ENCODE peak calls at places on chromosome 3, in ten cellular contexts. C, H, E, N, P, F, S, K, V and G are unnamed samples.

GRCh38 chr3:100045696-100046095 is 68.6 kb downstream of the FILIP1L start:
- DNase-seq in E (peak; percentile 94), N (no peak), P (no peak), S (peak; percentile 99), K (peak; percentile 99), H (peak; percentile 77), V (peak; percentile 42), C (no peak), F (no peak), G (peak; percentile 100)

GRCh38 chr3:130658666-130659065 is 88.0 kb downstream of the PIK3R4 start:
- DNase-seq in C (no peak), N (no peak), H (no peak), F (no peak), S (peak; percentile 58), E (no peak), V (no peak), K (peak; percentile 42), P (no peak), G (peak; percentile 64)

GRCh38 chr3:56633602-56634371 is 49.3 kb downstream of the TASOR start:
- DNase-seq in H (no peak), P (no peak), V (no peak), K (no peak), N (no peak), C (no peak), E (no peak), S (no peak), F (no peak), G (no peak)

GRCh38 chr3:143951351-143951971 is 20.2 kb upstream of the DIPK2A start:
- DNase-seq in E (peak; percentile 33), P (no peak), H (no peak), N (no peak), F (peak; percentile 51), V (peak; percentile 19), K (peak; percentile 61), S (peak; percentile 67), C (no peak), G (no peak)

GRCh38 chr3:177793451-177793850 is 596.2 kb upstream of the TBL1XR1 start:
- DNase-seq in F (no peak), E (no peak), P (no peak), K (no peak), H (no peak), N (no peak), S (no peak), V (no peak), C (no peak), G (no peak)

GRCh38 chr3:187795207-187795960 is 50.1 kb upstream of the BCL6 start:
- DNase-seq in N (no peak), E (no peak), K (no peak), H (no peak), P (no peak), V (no peak), S (no peak), F (no peak), C (no peak), G (no peak)

GRCh38 chr3:13012228-13012691 is 61.0 kb downstream of the IQSEC1 start:
- DNase-seq in K (no peak), S (peak; percentile 24), E (no peak), N (no peak), H (peak; percentile 87), V (peak; percentile 91), F (peak; percentile 77), P (peak; percentile 71), C (no peak), G (no peak)

GRCh38 chr3:155391583-155391982 is 98.1 kb upstream of the STRIT1 start:
- DNase-seq in V (no peak), S (peak; percentile 53), K (peak; percentile 95), E (peak; percentile 3), F (no peak), P (no peak), C (peak; percentile 9), N (no peak), H (no peak), G (peak; percentile 87)

GRCh38 chr3:81742581-81742980 is 18.9 kb downstream of the GBE1 start:
- DNase-seq in C (no peak), N (no peak), P (no peak), F (no peak), K (no peak), V (no peak), S (no peak), H (no peak), E (no peak), G (no peak)

GRCh38 chr3:54698059-54698458 is 229.8 kb downstream of the LRTM1 start:
- DNase-seq in K (no peak), H (no peak), E (no peak), N (no peak), V (no peak), C (no peak), P (no peak), F (no peak), S (no peak), G (no peak)

GRCh38 chr3:127614928-127615592 is 13.9 kb upstream of the PODXL2 start:
- DNase-seq in H (no peak), P (no peak), C (no peak), E (no peak), F (no peak), N (no peak), S (no peak), K (peak; percentile 8), V (no peak), G (no peak)

GRCh38 chr3:28860307-28860706 is 420.6 kb upstream of the RBMS3 start:
- DNase-seq in C (no peak), V (no peak), K (peak; percentile 7), F (no peak), N (no peak), E (no peak), S (peak; percentile 43), P (no peak), H (peak; percentile 67), G (no peak)

GRCh38 chr3:94686208-94686607 is 623.3 kb downstream of the NSUN3 start:
- DNase-seq in N (no peak), H (no peak), V (no peak), S (no peak), F (no peak), P (no peak), K (no peak), C (no peak), E (no peak), G (no peak)

GRCh38 chr3:194906229-194906629 is 220.5 kb downstream of the FAM43A start:
- DNase-seq in K (peak; percentile 71), H (no peak), V (no peak), S (peak; percentile 54), P (no peak), E (no peak), F (no peak), N (no peak), C (no peak), G (peak; percentile 56)

GRCh38 chr3:45595364-45596154 is 1.0 kb downstream of the LIMD1 start:
- DNase-seq in V (peak; percentile 35), K (peak; percentile 59), S (peak; percentile 54), C (no peak), H (peak; percentile 90), N (no peak), E (no peak), F (peak; percentile 36), P (no peak), G (no peak)

GRCh38 chr3:123749716-123750115 is 134.4 kb downstream of the MYLK start:
- DNase-seq in S (peak; percentile 97), N (no peak), C (no peak), K (peak; percentile 94), P (peak; percentile 43), E (peak; percentile 48), V (no peak), H (no peak), F (no peak), G (peak; percentile 93)

GRCh38 chr3:50453907-50454306 is 49.5 kb downstream of the CACNA2D2 start:
- DNase-seq in S (no peak), N (no peak), C (no peak), E (no peak), P (no peak), H (no peak), F (peak; percentile 10), V (no peak), K (no peak), G (no peak)

GRCh38 chr3:50423543-50423942 is 64.2 kb upstream of the TMEM115 start:
- DNase-seq in N (no peak), K (no peak), H (no peak), E (no peak), S (no peak), C (no peak), P (no peak), V (no peak), F (no peak), G (no peak)

DNA sequence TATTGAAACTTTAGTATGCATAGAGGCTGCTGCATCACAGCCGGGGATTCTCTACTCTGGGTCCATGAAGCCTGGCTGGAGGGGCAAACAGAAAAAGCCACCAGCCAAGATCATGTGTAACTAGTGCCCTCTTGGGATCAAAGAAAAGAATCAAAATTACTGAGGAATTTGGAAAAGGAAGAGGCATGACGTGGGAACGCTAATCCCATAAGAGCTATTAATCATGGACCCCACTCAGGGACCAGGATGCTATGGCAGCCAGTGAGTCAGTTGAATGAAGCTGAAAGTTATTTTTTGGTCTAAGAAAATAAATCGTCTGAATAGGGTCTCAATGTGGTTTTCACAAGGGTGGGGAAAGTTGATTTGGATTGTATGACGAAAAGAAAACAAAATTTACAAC is 1165.1 kb downstream of the ROBO2 start:
- DNase-seq in E (peak; percentile 82), S (peak; percentile 60), K (peak; percentile 70), H (no peak), V (no peak), F (no peak), P (no peak), C (no peak), N (no peak), G (peak; percentile 83)
- TF ChIP-seq CTCF in E (peak; percentile 48), S (no peak), K (no peak), H (no peak), V (no peak), F (no peak), P (no peak), C (no peak), N (no peak), G (peak; percentile 27)

GRCh38 chr3:157368171-157368570 is 68.5 kb upstream of the PTX3 start:
- DNase-seq in H (no peak), N (no peak), P (no peak), F (no peak), E (no peak), S (no peak), K (no peak), C (no peak), V (no peak), G (no peak)
- TF ChIP-seq CTCF in H (no peak), N (no peak), P (no peak), F (no peak), E (no peak), S (no peak), K (no peak), C (no peak), V (no peak), G (no peak)

GRCh38 chr3:1171320-1171719 is 78.5 kb downstream of the CNTN6 start:
- DNase-seq in V (no peak), H (no peak), S (no peak), E (no peak), F (no peak), C (no peak), P (no peak), K (no peak), N (no peak), G (no peak)
- TF ChIP-seq CTCF in V (no peak), H (no peak), S (no peak), E (no peak), F (no peak), C (no peak), P (no peak), K (no peak), N (no peak), G (no peak)

DNA sequence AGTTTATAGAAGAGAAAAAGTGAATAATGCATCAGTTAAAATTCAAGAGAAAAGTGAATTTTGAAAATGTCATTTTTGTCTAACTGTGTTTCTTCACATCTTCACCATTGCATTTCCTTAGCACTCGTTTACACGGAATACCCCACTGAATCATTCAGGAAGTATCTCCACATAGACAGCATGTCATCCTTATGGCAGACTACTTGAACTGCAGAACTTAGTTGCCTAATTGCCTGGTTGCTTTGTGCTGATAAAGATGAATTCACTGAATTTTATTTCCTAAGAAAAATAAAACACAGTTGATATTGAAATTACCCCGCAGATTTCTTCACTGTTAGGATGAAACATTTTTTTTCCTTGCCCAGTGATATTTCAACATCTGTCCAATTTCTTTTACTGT is 627.1 kb downstream of the ROBO1 start:
- DNase-seq in C (no peak), E (peak; percentile 82), P (no peak), N (no peak), S (peak; percentile 18), H (no peak), V (no peak), F (no peak), K (peak; percentile 56), G (peak; percentile 65)
- TF ChIP-seq CTCF in C (no peak), E (no peak), P (no peak), N (no peak), S (no peak), H (no peak), V (no peak), F (no peak), K (no peak), G (no peak)